ENCODE peak calls at places on chromosomes 13 and 19, in nine cellular contexts. R, H, F, I, A, S, C, N and T are unnamed samples.

GRCh38 chr13:31199849-31200635 is at the start of gene B3GLCT:
- DNase-seq in R (peak; percentile 94), H (no peak), F (peak; percentile 97), I (peak; percentile 71), A (peak; percentile 88), S (peak; percentile 88), C (peak; percentile 82), N (peak; percentile 48), T (peak; percentile 86)

GRCh38 chr19:5893296-5893903 is 10.2 kb downstream of the NDUFA11 start:
- DNase-seq in R (no peak), H (no peak), F (no peak), I (no peak), A (no peak), S (no peak), C (no peak), N (no peak), T (no peak)

GRCh38 chr19:35468637-35469036 is 20.6 kb downstream of the FFAR2 start:
- DNase-seq in R (no peak), H (peak; percentile 2), F (peak; percentile 45), I (peak; percentile 52), A (no peak), S (no peak), C (no peak), N (peak; percentile 39), T (peak; percentile 67)

GRCh38 chr19:720691-721160 is 12.0 kb downstream of the PALM start:
- DNase-seq in R (no peak), H (no peak), F (peak; percentile 90), I (no peak), A (no peak), S (no peak), C (no peak), N (no peak), T (no peak)

GRCh38 chr13:42255854-42256253 is 16.1 kb upstream of the AKAP11 start:
- DNase-seq in R (no peak), H (no peak), F (no peak), I (no peak), A (no peak), S (no peak), C (no peak), N (peak; percentile 75), T (no peak)

GRCh38 chr13:50129923-50130685 is 114.9 kb downstream of the KCNRG start:
- DNase-seq in R (peak; percentile 93), H (no peak), F (peak; percentile 77), I (no peak), A (peak; percentile 88), S (peak; percentile 79), C (peak; percentile 28), N (no peak), T (peak; percentile 58)

GRCh38 chr19:42494321-42494720 is 34.0 kb downstream of the CEACAM1 start:
- DNase-seq in R (no peak), H (no peak), F (no peak), I (no peak), A (no peak), S (no peak), C (no peak), N (no peak), T (no peak)

GRCh38 chr19:35553385-35554000 is 8.1 kb downstream of the TMEM147 start:
- DNase-seq in R (no peak), H (no peak), F (no peak), I (no peak), A (no peak), S (no peak), C (no peak), N (no peak), T (no peak)

GRCh38 chr19:46629546-46630025 is 4.7 kb upstream of the PTGIR start:
- DNase-seq in R (no peak), H (no peak), F (peak; percentile 87), I (no peak), A (no peak), S (peak; percentile 83), C (no peak), N (no peak), T (peak; percentile 53)

GRCh38 chr13:94710881-94711560 is 1.3 kb downstream of the SOX21 start:
- DNase-seq in R (no peak), H (no peak), F (peak; percentile 86), I (no peak), A (no peak), S (no peak), C (no peak), N (no peak), T (no peak)

GRCh38 chr13:84137292-84137691 is 255.0 kb upstream of the SLITRK1 start:
- DNase-seq in R (no peak), H (no peak), F (no peak), I (peak; percentile 26), A (no peak), S (no peak), C (no peak), N (no peak), T (no peak)

GRCh38 chr19:37519890-37520289 is 13.2 kb downstream of the ZNF793 start:
- DNase-seq in R (no peak), H (no peak), F (no peak), I (no peak), A (no peak), S (no peak), C (no peak), N (peak; percentile 53), T (no peak)

GRCh38 chr19:49431330-49431749 is 6.2 kb downstream of the GFY start:
- DNase-seq in R (no peak), H (no peak), F (peak; percentile 80), I (no peak), A (no peak), S (no peak), C (no peak), N (no peak), T (no peak)

GRCh38 chr13:81148822-81149221 is 807.9 kb upstream of the SPRY2 start:
- DNase-seq in R (no peak), H (no peak), F (no peak), I (no peak), A (no peak), S (no peak), C (no peak), N (no peak), T (no peak)

DNA sequence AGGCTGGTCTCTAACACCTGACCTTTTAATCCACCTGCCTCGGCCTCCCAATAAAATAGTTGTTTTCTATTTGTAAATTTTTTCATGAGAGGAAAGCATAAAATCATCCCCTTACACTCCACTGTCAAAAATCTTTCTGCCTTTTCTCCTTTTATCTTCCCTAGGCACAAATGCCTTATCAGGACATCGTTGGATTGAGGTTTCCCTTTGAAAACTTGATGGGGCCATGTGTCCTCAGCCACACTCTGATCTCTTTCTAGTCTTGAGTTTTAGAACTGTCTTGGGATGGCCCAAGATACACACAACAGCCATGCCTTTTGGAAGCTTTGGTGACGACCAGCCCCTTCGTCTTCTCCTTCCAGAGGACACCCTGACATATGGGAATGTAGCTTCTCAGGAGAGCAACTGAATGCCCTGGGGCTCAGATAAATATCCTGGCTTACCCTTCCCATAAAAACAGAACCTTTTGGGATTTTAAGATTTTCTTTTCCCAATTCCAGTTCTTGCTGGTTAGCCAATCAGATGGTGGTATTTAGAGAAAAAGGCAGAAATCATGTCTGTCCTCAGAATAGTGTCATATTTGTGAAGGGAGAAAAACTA is 112.4 kb downstream of the ZNF429 start:
- DNase-seq in R (no peak), H (no peak), F (no peak), I (no peak), A (no peak), S (no peak), C (no peak), N (no peak), T (no peak)
- TF ChIP-seq CTCF in R (no peak), H (no peak), F (no peak), I (no peak), A (no peak), S (no peak), C (no peak), N (no peak), T (no peak)

DNA sequence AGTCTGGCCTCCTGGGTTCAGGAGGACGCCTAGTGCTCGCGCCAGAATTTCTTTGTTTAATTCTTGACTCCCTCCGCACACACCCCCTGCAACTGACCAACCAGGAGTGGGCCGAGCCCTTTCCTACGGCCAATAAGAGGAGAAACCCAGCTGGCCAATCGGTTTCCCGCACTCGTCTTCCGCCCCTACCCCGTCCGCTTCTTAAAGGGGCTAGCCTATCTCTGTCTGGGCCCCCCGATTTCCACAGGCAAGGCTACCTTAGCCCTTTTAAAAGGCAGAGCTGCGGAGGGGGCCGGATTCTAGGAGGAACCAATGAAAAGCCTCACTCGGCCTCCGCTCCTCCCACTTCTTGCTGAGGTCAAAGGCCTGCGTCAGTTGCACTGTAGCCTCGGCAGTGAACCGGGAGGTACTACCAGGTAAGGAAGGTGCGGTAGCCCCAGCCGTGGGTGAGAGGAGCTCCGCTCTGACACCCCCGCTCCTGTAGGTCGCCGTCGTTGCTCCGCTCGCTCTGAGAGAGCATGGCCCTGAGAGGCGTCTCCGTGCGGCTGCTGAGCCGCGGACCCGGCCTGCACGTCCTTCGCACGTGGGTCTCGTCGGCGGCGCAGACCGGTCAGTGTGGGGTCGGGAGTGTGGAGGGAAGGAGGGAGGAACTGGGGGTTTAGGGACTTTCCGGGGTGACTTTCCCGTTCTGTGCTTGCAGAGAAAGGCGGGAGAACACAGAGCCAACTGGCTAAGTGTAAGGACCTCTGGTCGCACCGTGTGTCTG is at the start of gene GCDH:
- DNase-seq in R (peak; percentile 99), H (peak; percentile 92), F (peak; percentile 96), I (peak; percentile 92), A (peak; percentile 98), S (peak; percentile 99), C (peak; percentile 87), N (peak; percentile 96), T (peak; percentile 99)
- TF ChIP-seq CTCF in R (no peak), H (no peak), F (no peak), I (no peak), A (no peak), S (no peak), C (no peak), N (no peak), T (no peak)

DNA sequence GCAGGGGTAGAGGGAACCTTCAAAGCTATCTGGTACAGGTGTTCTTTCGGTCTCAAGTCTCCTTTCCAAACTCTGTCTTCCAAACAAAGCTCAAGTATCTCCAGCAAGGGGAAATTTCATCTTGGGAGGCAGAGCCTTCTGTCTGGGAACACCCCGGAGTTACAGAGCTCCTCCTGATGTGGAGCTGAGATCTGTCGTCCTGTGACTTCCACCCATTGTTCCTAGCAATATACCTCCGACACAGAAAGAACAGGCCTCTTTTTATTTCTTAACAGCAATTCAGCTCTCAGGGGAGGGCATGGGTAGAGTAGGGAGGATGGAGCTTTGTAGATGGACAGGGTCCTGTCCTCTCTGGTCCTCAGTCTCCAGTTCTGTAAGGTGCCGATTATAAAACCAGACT is 55.9 kb upstream of the ARGLU1 start:
- DNase-seq in R (peak; percentile 18), H (no peak), F (no peak), I (no peak), A (no peak), S (no peak), C (no peak), N (no peak), T (no peak)
- TF ChIP-seq CTCF in R (no peak), H (no peak), F (no peak), I (no peak), A (no peak), S (no peak), C (no peak), N (no peak), T (no peak)

DNA sequence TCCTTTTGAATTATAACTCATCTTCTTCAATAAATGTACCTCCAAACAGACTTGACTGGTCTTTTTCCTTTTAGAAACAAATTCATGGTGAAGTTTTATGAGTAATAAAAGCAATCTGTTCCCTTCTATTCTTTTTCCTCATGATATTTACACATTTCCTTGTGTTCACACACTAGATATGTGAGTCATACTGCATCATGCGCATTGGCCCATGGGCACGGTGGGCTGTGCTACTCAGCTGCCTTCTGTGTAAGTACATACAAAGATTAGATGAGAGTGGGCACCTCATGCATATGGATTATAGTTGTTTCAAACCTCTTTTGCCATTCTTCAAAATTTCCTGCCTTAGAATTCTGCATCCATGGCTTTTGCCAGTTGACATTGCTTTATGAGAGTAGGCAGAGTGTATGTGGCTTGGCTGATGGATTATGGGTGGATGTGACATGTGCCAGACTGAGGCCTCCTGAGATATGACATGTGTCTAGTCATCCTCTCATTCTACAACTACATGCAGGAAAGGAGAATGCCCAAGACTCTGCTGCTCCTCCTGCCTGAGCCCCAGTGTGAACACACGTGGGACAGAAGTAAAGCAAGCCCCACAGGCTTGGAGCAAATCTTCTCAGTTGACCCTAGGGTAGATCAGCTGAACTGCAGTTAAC is 110.0 kb downstream of the RBM26 start:
- DNase-seq in R (no peak), H (no peak), F (no peak), I (no peak), A (no peak), S (no peak), C (no peak), N (peak; percentile 83), T (no peak)
- TF ChIP-seq CTCF in R (no peak), H (no peak), F (no peak), I (no peak), A (no peak), S (no peak), C (no peak), N (no peak), T (no peak)